ENCODE peak calls at places on chromosome 11, in seven cellular contexts. One of them, this sample, is unnamed. For H3K4me1, the result is how much of the 10 kb centered on the place peaks cover.

GRCh38 chr11:115439385-115439784 is 64.8 kb downstream of the CADM1 start:
- DNase-seq in CD8-positive, alpha-beta T cell: no peak
- DNase-seq in ovary: no peak
- DNase-seq in neuronal stem cell: no peak
- DNase-seq in GM23338: no peak
- DNase-seq in psoas muscle: no peak
- DNase-seq in CD8-positive, alpha-beta memory T cell: no peak
- DNase-seq in this sample: no peak

GRCh38 chr11:95245038-95245437 is 14.0 kb upstream of the SESN3 start:
- DNase-seq in ovary: no peak
- DNase-seq in CD8-positive, alpha-beta memory T cell: no peak
- DNase-seq in GM23338: peak
- DNase-seq in neuronal stem cell: no peak
- DNase-seq in psoas muscle: no peak
- DNase-seq in CD8-positive, alpha-beta T cell: no peak
- DNase-seq in this sample: no peak

GRCh38 chr11:43547411-43547718 is 133.2 kb upstream of the HSD17B12 start:
- DNase-seq in CD8-positive, alpha-beta T cell: no peak
- DNase-seq in CD8-positive, alpha-beta memory T cell: no peak
- DNase-seq in neuronal stem cell: no peak
- DNase-seq in psoas muscle: no peak
- DNase-seq in GM23338: peak
- DNase-seq in ovary: peak
- DNase-seq in this sample: peak

GRCh38 chr11:13955971-13956421 is 6.5 kb upstream of the SPON1 start:
- DNase-seq in psoas muscle: peak
- DNase-seq in CD8-positive, alpha-beta T cell: peak
- DNase-seq in ovary: peak
- DNase-seq in neuronal stem cell: peak
- DNase-seq in CD8-positive, alpha-beta memory T cell: peak
- DNase-seq in GM23338: peak
- DNase-seq in this sample: peak

GRCh38 chr11:75873417-75874148 is 58.6 kb downstream of the UVRAG start:
- DNase-seq in GM23338: peak
- DNase-seq in psoas muscle: no peak
- DNase-seq in CD8-positive, alpha-beta memory T cell: no peak
- DNase-seq in CD8-positive, alpha-beta T cell: no peak
- DNase-seq in ovary: no peak
- DNase-seq in neuronal stem cell: no peak
- DNase-seq in this sample: peak

GRCh38 chr11:15238856-15239255 is 124.1 kb downstream of the INSC start:
- DNase-seq in GM23338: no peak
- DNase-seq in ovary: no peak
- DNase-seq in psoas muscle: no peak
- DNase-seq in CD8-positive, alpha-beta T cell: no peak
- DNase-seq in neuronal stem cell: no peak
- DNase-seq in CD8-positive, alpha-beta memory T cell: no peak
- DNase-seq in this sample: no peak

GRCh38 chr11:18321622-18321990 is 334 bp downstream of the HPS5 start:
- DNase-seq in CD8-positive, alpha-beta memory T cell: no peak
- DNase-seq in ovary: no peak
- DNase-seq in CD8-positive, alpha-beta T cell: no peak
- DNase-seq in neuronal stem cell: no peak
- DNase-seq in psoas muscle: no peak
- DNase-seq in GM23338: peak
- DNase-seq in this sample: no peak

GRCh38 chr11:73942030-73942429 is 8.8 kb upstream of the DNAJB13 start:
- DNase-seq in GM23338: no peak
- DNase-seq in CD8-positive, alpha-beta memory T cell: no peak
- DNase-seq in CD8-positive, alpha-beta T cell: no peak
- DNase-seq in psoas muscle: no peak
- DNase-seq in neuronal stem cell: no peak
- DNase-seq in ovary: no peak
- DNase-seq in this sample: no peak

GRCh38 chr11:100925935-100926334 is 203.7 kb downstream of the PGR start:
- DNase-seq in CD8-positive, alpha-beta T cell: no peak
- DNase-seq in GM23338: no peak
- DNase-seq in psoas muscle: no peak
- DNase-seq in neuronal stem cell: no peak
- DNase-seq in CD8-positive, alpha-beta memory T cell: no peak
- DNase-seq in ovary: no peak
- DNase-seq in this sample: no peak

GRCh38 chr11:72758690-72759389 is 6.6 kb upstream of the ARAP1 start:
- DNase-seq in ovary: peak
- DNase-seq in CD8-positive, alpha-beta T cell: no peak
- DNase-seq in neuronal stem cell: no peak
- DNase-seq in CD8-positive, alpha-beta memory T cell: no peak
- DNase-seq in psoas muscle: peak
- DNase-seq in GM23338: no peak
- DNase-seq in this sample: peak

GRCh38 chr11:134819026-134819425 is 407.0 kb upstream of the B3GAT1 start:
- DNase-seq in GM23338: peak
- DNase-seq in CD8-positive, alpha-beta memory T cell: no peak
- DNase-seq in neuronal stem cell: no peak
- DNase-seq in ovary: no peak
- DNase-seq in psoas muscle: no peak
- DNase-seq in CD8-positive, alpha-beta T cell: no peak
- DNase-seq in this sample: no peak

GRCh38 chr11:79482800-79483199 is 42.0 kb upstream of the TENM4 start:
- DNase-seq in CD8-positive, alpha-beta T cell: no peak
- DNase-seq in ovary: no peak
- DNase-seq in psoas muscle: no peak
- DNase-seq in CD8-positive, alpha-beta memory T cell: no peak
- DNase-seq in neuronal stem cell: no peak
- DNase-seq in GM23338: no peak
- DNase-seq in this sample: no peak

GRCh38 chr11:25211635-25212251 is 714.9 kb downstream of the LUZP2 start:
- DNase-seq in ovary: no peak
- DNase-seq in neuronal stem cell: no peak
- DNase-seq in CD8-positive, alpha-beta memory T cell: no peak
- DNase-seq in psoas muscle: no peak
- DNase-seq in GM23338: no peak
- DNase-seq in CD8-positive, alpha-beta T cell: no peak
- DNase-seq in this sample: no peak

GRCh38 chr11:57161351-57161750 is 20.4 kb upstream of the LRRC55 start:
- DNase-seq in GM23338: no peak
- DNase-seq in neuronal stem cell: no peak
- DNase-seq in CD8-positive, alpha-beta T cell: no peak
- DNase-seq in CD8-positive, alpha-beta memory T cell: no peak
- DNase-seq in ovary: no peak
- DNase-seq in psoas muscle: no peak
- DNase-seq in this sample: peak

GRCh38 chr11:121757480-121758125 is 304.8 kb upstream of the SORL1-AS1 start:
- DNase-seq in CD8-positive, alpha-beta memory T cell: no peak
- DNase-seq in psoas muscle: no peak
- DNase-seq in ovary: no peak
- DNase-seq in neuronal stem cell: no peak
- DNase-seq in CD8-positive, alpha-beta T cell: no peak
- DNase-seq in GM23338: peak
- DNase-seq in this sample: peak

GRCh38 chr11:111586305-111586915 is 15.8 kb upstream of the SIK2 start:
- DNase-seq in CD8-positive, alpha-beta memory T cell: peak
- DNase-seq in ovary: no peak
- DNase-seq in neuronal stem cell: no peak
- DNase-seq in GM23338: peak
- DNase-seq in psoas muscle: no peak
- DNase-seq in CD8-positive, alpha-beta T cell: peak
- DNase-seq in this sample: peak

GRCh38 chr11:91717169-91717568 is 507.4 kb upstream of the FAT3 start:
- DNase-seq in GM23338: peak
- DNase-seq in ovary: no peak
- DNase-seq in psoas muscle: no peak
- DNase-seq in CD8-positive, alpha-beta memory T cell: no peak
- DNase-seq in CD8-positive, alpha-beta T cell: no peak
- DNase-seq in neuronal stem cell: no peak
- DNase-seq in this sample: no peak

GRCh38 chr11:1153105-1153950 is 4.4 kb upstream of the MUC5AC start:
- DNase-seq in CD8-positive, alpha-beta T cell: no peak
- DNase-seq in ovary: no peak
- DNase-seq in neuronal stem cell: no peak
- DNase-seq in psoas muscle: no peak
- DNase-seq in CD8-positive, alpha-beta memory T cell: no peak
- DNase-seq in GM23338: no peak
- DNase-seq in this sample: no peak

GRCh38 chr11:86947541-86947940 is 7.7 kb downstream of the FZD4 start:
- DNase-seq in CD8-positive, alpha-beta T cell: no peak
- DNase-seq in GM23338: no peak
- DNase-seq in neuronal stem cell: no peak
- DNase-seq in psoas muscle: no peak
- DNase-seq in CD8-positive, alpha-beta memory T cell: no peak
- DNase-seq in ovary: no peak
- DNase-seq in this sample: no peak

GRCh38 chr11:86951706-86952105 is 3.5 kb downstream of the FZD4 start:
- DNase-seq in GM23338: no peak
- DNase-seq in ovary: no peak
- DNase-seq in neuronal stem cell: no peak
- DNase-seq in psoas muscle: no peak
- DNase-seq in CD8-positive, alpha-beta memory T cell: no peak
- DNase-seq in CD8-positive, alpha-beta T cell: no peak
- DNase-seq in this sample: no peak

GRCh38 chr11:86952221-86952875 is 2.8 kb downstream of the FZD4 start:
- DNase-seq in ovary: no peak
- DNase-seq in CD8-positive, alpha-beta T cell: no peak
- DNase-seq in CD8-positive, alpha-beta memory T cell: no peak
- DNase-seq in neuronal stem cell: no peak
- DNase-seq in GM23338: no peak
- DNase-seq in psoas muscle: no peak
- DNase-seq in this sample: no peak

GRCh38 chr11:86949995-86950993 is 4.9 kb downstream of the FZD4 start:
- DNase-seq in ovary: no peak
- DNase-seq in CD8-positive, alpha-beta T cell: no peak
- DNase-seq in GM23338: no peak
- DNase-seq in neuronal stem cell: no peak
- DNase-seq in CD8-positive, alpha-beta memory T cell: no peak
- DNase-seq in psoas muscle: no peak
- DNase-seq in this sample: no peak

DNA sequence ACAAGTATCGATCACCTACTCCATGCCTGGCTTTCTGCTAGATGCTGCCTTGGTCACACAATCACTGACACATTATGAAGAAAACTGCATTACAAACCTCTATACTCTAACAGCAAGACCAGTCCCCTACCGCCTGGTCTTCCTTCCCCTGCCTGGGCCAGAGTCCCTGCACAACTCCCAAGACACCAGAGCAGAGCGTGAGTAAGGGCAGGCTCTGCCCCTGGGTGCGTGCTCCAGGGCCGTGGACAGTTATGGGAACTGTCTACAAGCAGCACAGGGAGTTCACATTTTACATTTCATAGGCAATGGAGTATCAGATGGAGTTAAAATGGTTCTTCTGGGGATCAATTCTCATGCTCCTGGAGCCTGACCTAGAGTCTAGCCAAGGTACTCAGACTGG is 6.5 kb downstream of the FZD4 start:
- DNase-seq in GM23338: no peak
- DNase-seq in ovary: no peak
- DNase-seq in CD8-positive, alpha-beta memory T cell: no peak
- DNase-seq in CD8-positive, alpha-beta T cell: no peak
- DNase-seq in psoas muscle: no peak
- DNase-seq in neuronal stem cell: no peak
- DNase-seq in this sample: no peak
- H3K4me1 ChIP-seq in GM23338: under half
- H3K4me1 ChIP-seq in ovary: under half
- H3K4me1 ChIP-seq in CD8-positive, alpha-beta memory T cell: under half
- H3K4me1 ChIP-seq in CD8-positive, alpha-beta T cell: under half
- H3K4me1 ChIP-seq in psoas muscle: half or more
- H3K4me1 ChIP-seq in neuronal stem cell: under half
- H3K4me1 ChIP-seq in this sample: under half

DNA sequence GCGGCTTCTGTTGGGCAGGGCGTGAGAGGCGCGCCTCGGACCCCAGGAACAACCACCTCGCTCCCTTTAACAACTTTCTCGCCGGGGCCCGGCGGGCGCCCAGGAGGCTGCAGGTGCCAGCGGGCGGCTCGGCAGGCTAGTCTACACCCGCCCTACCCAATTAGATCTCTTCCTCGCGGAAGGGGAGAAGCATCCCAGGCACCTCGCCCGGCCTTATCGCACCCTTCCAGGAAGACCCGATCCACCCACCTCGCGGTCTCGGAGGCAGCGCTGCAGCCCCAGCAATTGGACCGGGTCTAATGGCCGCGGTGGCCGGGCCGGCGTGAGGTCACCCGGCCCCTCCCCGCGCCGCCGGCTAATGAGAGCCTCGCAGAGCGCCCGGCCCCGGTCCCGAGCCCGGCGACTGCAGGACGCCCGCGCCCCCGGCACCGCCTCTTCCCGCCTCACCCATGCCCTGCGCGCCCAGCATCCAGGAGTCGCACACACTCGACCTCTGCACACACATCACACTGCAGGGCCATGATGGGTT is at the start of gene PLAAT3:
- DNase-seq in psoas muscle: peak
- DNase-seq in CD8-positive, alpha-beta T cell: peak
- DNase-seq in ovary: peak
- DNase-seq in CD8-positive, alpha-beta memory T cell: no peak
- DNase-seq in GM23338: peak
- DNase-seq in neuronal stem cell: peak
- DNase-seq in this sample: peak
- H3K4me1 ChIP-seq in psoas muscle: under half
- H3K4me1 ChIP-seq in CD8-positive, alpha-beta T cell: under half
- H3K4me1 ChIP-seq in ovary: under half
- H3K4me1 ChIP-seq in CD8-positive, alpha-beta memory T cell: under half
- H3K4me1 ChIP-seq in GM23338: under half
- H3K4me1 ChIP-seq in neuronal stem cell: under half
- H3K4me1 ChIP-seq in this sample: under half

GRCh38 chr11:61297741-61298140 is 2.6 kb upstream of the VWCE start:
- DNase-seq in psoas muscle: peak
- DNase-seq in ovary: peak
- DNase-seq in neuronal stem cell: no peak
- DNase-seq in CD8-positive, alpha-beta memory T cell: no peak
- DNase-seq in CD8-positive, alpha-beta T cell: no peak
- DNase-seq in GM23338: no peak
- DNase-seq in this sample: no peak

GRCh38 chr11:61293869-61294716 is 1.0 kb downstream of the VWCE start:
- DNase-seq in GM23338: peak
- DNase-seq in psoas muscle: peak
- DNase-seq in ovary: peak
- DNase-seq in neuronal stem cell: peak
- DNase-seq in CD8-positive, alpha-beta memory T cell: peak
- DNase-seq in CD8-positive, alpha-beta T cell: peak
- DNase-seq in this sample: peak

GRCh38 chr11:61297341-61297740 is 2.2 kb upstream of the VWCE start:
- DNase-seq in GM23338: no peak
- DNase-seq in psoas muscle: no peak
- DNase-seq in CD8-positive, alpha-beta memory T cell: no peak
- DNase-seq in neuronal stem cell: no peak
- DNase-seq in ovary: no peak
- DNase-seq in CD8-positive, alpha-beta T cell: no peak
- DNase-seq in this sample: no peak

GRCh38 chr11:61294717-61295595 is at the start of gene VWCE:
- DNase-seq in psoas muscle: peak
- DNase-seq in GM23338: peak
- DNase-seq in CD8-positive, alpha-beta memory T cell: peak
- DNase-seq in ovary: peak
- DNase-seq in neuronal stem cell: peak
- DNase-seq in CD8-positive, alpha-beta T cell: peak
- DNase-seq in this sample: peak

GRCh38 chr11:61295596-61295926 is 445 bp upstream of the VWCE start:
- DNase-seq in ovary: peak
- DNase-seq in neuronal stem cell: no peak
- DNase-seq in GM23338: no peak
- DNase-seq in CD8-positive, alpha-beta memory T cell: no peak
- DNase-seq in CD8-positive, alpha-beta T cell: no peak
- DNase-seq in psoas muscle: no peak
- DNase-seq in this sample: peak
- H3K4me1 ChIP-seq in ovary: under half
- H3K4me1 ChIP-seq in neuronal stem cell: under half
- H3K4me1 ChIP-seq in GM23338: under half
- H3K4me1 ChIP-seq in CD8-positive, alpha-beta memory T cell: under half
- H3K4me1 ChIP-seq in CD8-positive, alpha-beta T cell: under half
- H3K4me1 ChIP-seq in psoas muscle: under half
- H3K4me1 ChIP-seq in this sample: under half

GRCh38 chr11:44596541-44597276 is 31.2 kb downstream of the CD82 start:
- DNase-seq in ovary: no peak
- DNase-seq in CD8-positive, alpha-beta memory T cell: peak
- DNase-seq in psoas muscle: no peak
- DNase-seq in neuronal stem cell: no peak
- DNase-seq in CD8-positive, alpha-beta T cell: peak
- DNase-seq in GM23338: no peak
- DNase-seq in this sample: no peak
- H3K4me1 ChIP-seq in ovary: under half
- H3K4me1 ChIP-seq in CD8-positive, alpha-beta memory T cell: under half
- H3K4me1 ChIP-seq in psoas muscle: half or more
- H3K4me1 ChIP-seq in neuronal stem cell: under half
- H3K4me1 ChIP-seq in CD8-positive, alpha-beta T cell: under half
- H3K4me1 ChIP-seq in GM23338: under half
- H3K4me1 ChIP-seq in this sample: under half